ENCODE peak calls at places on chromosomes 16 and 17, in seven cellular contexts. X is thoracic aorta; A is stimulated activated CD4-positive, alpha-beta T cell treated with anti-CD3 and anti-CD28 coated beads, Interleukin-4, amount 100 ng/mL, for 4 hours; B is A172; K is anterior cingulate cortex; U is astrocyte of the spinal cord; D is GOT3. M is an unnamed sample.

GRCh38 chr16:80583466-80583865 is 42.7 kb downstream of the DYNLRB2 start:
- DNase-seq in D (no peak), U (peak; percentile 71), X (no peak), K (no peak), A (no peak), B (peak; percentile 87), M (no peak)

GRCh38 chr16:78982344-78982743 is 618.2 kb downstream of the MAF start:
- DNase-seq in X (no peak), D (no peak), K (no peak), U (no peak), B (no peak), A (no peak), M (no peak)

GRCh38 chr17:349666-350065 is 2.9 kb downstream of the RPH3AL start:
- DNase-seq in K (no peak), U (no peak), X (no peak), D (no peak), A (no peak), B (no peak), M (no peak)

GRCh38 chr17:3695129-3695722 is 729 bp downstream of the P2RX5 start:
- DNase-seq in K (no peak), A (no peak), X (no peak), U (no peak), D (no peak), B (peak; percentile 75), M (no peak)

GRCh38 chr16:10871157-10871991 is 5.6 kb upstream of the CIITA start:
- DNase-seq in K (no peak), X (no peak), D (peak; percentile 66), U (peak; percentile 90), A (peak; percentile 23), B (peak; percentile 93), M (no peak)

GRCh38 chr17:76996741-76997694 is 128.8 kb downstream of the MGAT5B start:
- DNase-seq in K (no peak), D (no peak), A (no peak), X (no peak), U (no peak), B (no peak), M (no peak)

GRCh38 chr16:82138478-82139285 is 31.3 kb downstream of the MPHOSPH6 start:
- DNase-seq in A (no peak), B (no peak), D (no peak), K (no peak), X (no peak), U (no peak), M (no peak)

GRCh38 chr16:57589374-57589773 is 39.1 kb upstream of the ADGRG1 start:
- DNase-seq in U (no peak), B (no peak), A (no peak), X (no peak), K (no peak), D (no peak), M (no peak)

GRCh38 chr17:10357768-10358167 is 15.0 kb downstream of the MYH13 start:
- DNase-seq in B (no peak), U (no peak), X (no peak), K (no peak), A (no peak), D (no peak), M (no peak)

GRCh38 chr17:36730095-36730808 is 128.9 kb downstream of the MRM1 start:
- DNase-seq in U (no peak), B (no peak), X (no peak), A (no peak), K (no peak), D (no peak), M (no peak)

GRCh38 chr17:12256380-12256995 is 235.8 kb downstream of the MAP2K4 start:
- DNase-seq in B (peak; percentile 46), U (peak; percentile 69), D (no peak), X (no peak), K (no peak), A (no peak), M (no peak)

GRCh38 chr16:11630230-11631056 is 37.8 kb upstream of the SNN start:
- DNase-seq in B (no peak), U (no peak), K (no peak), A (no peak), D (no peak), X (no peak), M (no peak)

GRCh38 chr17:4944163-4944553 is 4.1 kb downstream of the RNF167 start:
- DNase-seq in X (no peak), A (peak; percentile 43), U (no peak), K (no peak), D (no peak), B (no peak), M (no peak)

GRCh38 chr17:43701318-43701743 is 39.6 kb upstream of the MEOX1 start:
- DNase-seq in U (peak; percentile 81), D (peak; percentile 33), A (peak; percentile 7), X (no peak), B (peak; percentile 91), K (no peak), M (no peak)

GRCh38 chr17:11366451-11366850 is 125.4 kb downstream of the SHISA6 start:
- DNase-seq in X (no peak), A (no peak), U (no peak), D (no peak), B (no peak), K (no peak), M (peak; percentile 21)

GRCh38 chr17:41792835-41793748 is 6.6 kb upstream of the JUP start:
- DNase-seq in A (no peak), K (no peak), B (peak; percentile 96), X (no peak), D (no peak), U (no peak), M (no peak)

GRCh38 chr17:60435244-60436170 is 13.2 kb downstream of the CHCT1 start:
- DNase-seq in U (peak; percentile 87), K (peak; percentile 25), D (peak; percentile 38), X (peak; percentile 59), B (peak; percentile 76), A (peak; percentile 28), M (no peak)

GRCh38 chr17:77735051-77735340 is 223.5 kb upstream of the TNRC6C start:
- DNase-seq in K (no peak), U (no peak), A (no peak), D (no peak), B (no peak), X (no peak), M (peak; percentile 90)

GRCh38 chr16:1288813-1289479 is 20.5 kb upstream of the UBE2I start:
- DNase-seq in X (no peak), B (no peak), U (no peak), A (peak; percentile 31), K (no peak), D (no peak), M (no peak)

GRCh38 chr17:46898364-46898763 is 24.6 kb upstream of the GOSR2 start:
- DNase-seq in K (no peak), B (no peak), D (no peak), A (no peak), X (no peak), U (no peak), M (no peak)

GRCh38 chr16:57469917-57470470 is 7.5 kb downstream of the POLR2C start:
- DNase-seq in U (no peak), K (no peak), B (no peak), D (no peak), X (no peak), A (no peak), M (no peak)

GRCh38 chr17:74447628-74448159 is 15.8 kb downstream of the GPRC5C start:
- DNase-seq in X (no peak), A (no peak), K (no peak), U (no peak), D (no peak), B (no peak), M (no peak)

GRCh38 chr16:85678821-85679220 is 9.9 kb downstream of the GINS2 start:
- DNase-seq in K (no peak), U (no peak), B (no peak), X (no peak), A (no peak), D (no peak), M (no peak)

GRCh38 chr17:60920107-60920506 is 242.5 kb downstream of the BCAS3 start:
- DNase-seq in D (no peak), K (no peak), A (no peak), U (no peak), B (no peak), X (no peak), M (no peak)

GRCh38 chr16:20865420-20866126 is 34.6 kb downstream of the DCUN1D3 start:
- DNase-seq in A (no peak), U (peak; percentile 64), D (no peak), B (peak; percentile 57), X (no peak), K (no peak), M (no peak)

GRCh38 chr16:81513204-81514040 is 68.8 kb downstream of the CMIP start:
- DNase-seq in B (no peak), X (no peak), K (peak; percentile 37), D (no peak), U (peak; percentile 52), A (no peak), M (no peak)

GRCh38 chr17:66423436-66423922 is 121.1 kb downstream of the PRKCA start:
- DNase-seq in K (no peak), U (peak; percentile 44), B (peak; percentile 11), D (no peak), X (no peak), A (no peak), M (no peak)

GRCh38 chr16:66250686-66251405 is 115.6 kb upstream of the CDH5 start:
- DNase-seq in D (no peak), B (peak; percentile 81), K (no peak), X (no peak), U (peak; percentile 77), A (no peak), M (peak; percentile 95)

GRCh38 chr16:48611329-48612137 is 1.6 kb upstream of the N4BP1 start:
- DNase-seq in U (no peak), D (no peak), K (no peak), B (no peak), A (peak; percentile 66), X (no peak), M (no peak)